ENCODE peak calls at places on chromosomes 2 and 18, in five cellular contexts. O is skeletal muscle cell; E is HL-60; R is stimulated activated CD4-positive, alpha-beta T cell treated with anti-CD3 and anti-CD28 coated beads, Interleukin-4, amount 100 ng/mL, for 48 hours; G is GM12865. Y is an unnamed sample.

GRCh38 chr18:73959341-73959740 is 188.3 kb downstream of the FBXO15 start:
- DNase-seq in O (no peak), G (no peak), E (no peak), R (no peak), Y (no peak)

GRCh38 chr2:180604077-180604476 is 376.3 kb upstream of the UBE2E3 start:
- DNase-seq in R (no peak), O (no peak), E (peak; percentile 22), G (peak; percentile 31), Y (no peak)

GRCh38 chr18:73279499-73279898 is 411.7 kb upstream of the NETO1 start:
- DNase-seq in R (no peak), E (no peak), G (no peak), O (no peak), Y (no peak)

GRCh38 chr18:62118324-62118723 is 68.5 kb downstream of the PIGN start:
- DNase-seq in O (peak; percentile 58), R (no peak), G (no peak), E (no peak), Y (no peak)

GRCh38 chr2:98205901-98206300 is 118.9 kb downstream of the VWA3B start:
- DNase-seq in O (no peak), R (no peak), G (no peak), E (no peak), Y (no peak)

GRCh38 chr2:102112271-102112670 is 30.3 kb upstream of the IL1R1 start:
- DNase-seq in E (no peak), G (no peak), O (no peak), R (no peak), Y (no peak)

GRCh38 chr18:77043541-77044280 is 88.9 kb downstream of the MBP start:
- DNase-seq in E (no peak), R (no peak), O (no peak), G (no peak), Y (no peak)

GRCh38 chr2:71693286-71694270 is 240.2 kb downstream of the DYSF start:
- DNase-seq in O (no peak), E (no peak), R (no peak), G (no peak), Y (no peak)

GRCh38 chr2:88265352-88265960 is 95.3 kb downstream of the THNSL2 start:
- DNase-seq in O (peak; percentile 0), E (peak; percentile 16), G (peak; percentile 64), R (no peak), Y (no peak)

GRCh38 chr2:136065384-136065783 is 52.6 kb downstream of the CXCR4 start:
- DNase-seq in G (no peak), R (no peak), O (no peak), E (no peak), Y (no peak)

GRCh38 chr2:104849618-104850097 is 4.3 kb upstream of the POU3F3 start:
- DNase-seq in G (peak; percentile 73), E (peak; percentile 59), R (peak; percentile 72), O (no peak), Y (peak; percentile 30)

GRCh38 chr2:216857131-216857550 is 2.7 kb downstream of the TNP1 start:
- DNase-seq in O (no peak), R (no peak), E (no peak), G (no peak), Y (no peak)

GRCh38 chr2:3649581-3649980 is 8.4 kb upstream of the ALLC start:
- DNase-seq in R (no peak), O (no peak), E (no peak), G (no peak), Y (no peak)

GRCh38 chr18:45993441-45993840 is 26.3 kb upstream of the EPG5 start:
- DNase-seq in O (peak; percentile 47), R (no peak), G (no peak), E (no peak), Y (no peak)